ENCODE peak calls at places on chromosomes 1 and 21, in ten cellular contexts. I is CD8-positive, alpha-beta T cell; H is PC-9; A is right lobe of liver; J is fibroblast of pulmonary artery; M is SK-N-SH; V is tibial artery; G is heart left ventricle; S is AG04450; W is ovary. Z is an unnamed sample.
A peak's percentile ranks its signal among the peaks of the same experiment; 100 is the strongest.

GRCh38 chr1:151704246-151704645 is 12.4 kb downstream of the CELF3 start:
- DNase-seq in G (no peak), A (no peak), J (no peak), W (no peak), V (no peak), H (no peak), S (no peak), M (no peak), I (no peak), Z (no peak)

GRCh38 chr1:52365091-52365745 is 787 bp downstream of the CC2D1B start:
- DNase-seq in S (no peak), A (peak; percentile 44), W (peak; percentile 70), G (peak; percentile 60), I (no peak), H (peak; percentile 78), J (peak; percentile 60), V (peak; percentile 53), M (peak; percentile 48), Z (peak; percentile 63)

GRCh38 chr1:219805191-219805590 is 123.2 kb downstream of the SLC30A10 start:
- DNase-seq in M (no peak), H (no peak), G (no peak), J (no peak), V (no peak), W (no peak), A (no peak), I (no peak), S (no peak), Z (peak; percentile 30)

GRCh38 chr1:199931666-199932377 is 95.7 kb upstream of the NR5A2 start:
- DNase-seq in I (no peak), G (no peak), W (no peak), V (no peak), H (no peak), M (no peak), J (no peak), A (peak; percentile 33), S (no peak), Z (peak; percentile 18)

GRCh38 chr1:85611856-85612255 is 31.3 kb downstream of the CCN1 start:
- DNase-seq in A (no peak), S (peak; percentile 99), G (peak; percentile 39), I (no peak), W (peak; percentile 23), V (peak; percentile 68), M (no peak), H (peak; percentile 99), J (peak; percentile 99), Z (peak; percentile 100)

GRCh38 chr1:178934574-178934945 is 63.7 kb upstream of the ANGPTL1 start:
- DNase-seq in G (no peak), V (no peak), W (no peak), M (no peak), I (no peak), S (no peak), J (no peak), H (no peak), A (no peak), Z (no peak)

GRCh38 chr1:70169018-70169839 is 36.1 kb downstream of the LRRC40 start:
- DNase-seq in S (no peak), J (no peak), G (no peak), V (no peak), H (no peak), W (no peak), A (no peak), M (no peak), I (no peak), Z (peak; percentile 5)

GRCh38 chr1:160797861-160798273 is 1.9 kb downstream of the LY9 start:
- DNase-seq in S (no peak), W (no peak), G (no peak), V (no peak), M (no peak), A (no peak), H (peak; percentile 60), J (no peak), I (peak; percentile 82), Z (no peak)

GRCh38 chr1:62724430-62724829 is 36.2 kb upstream of the DOCK7 start:
- DNase-seq in M (no peak), I (no peak), G (no peak), A (no peak), S (no peak), H (no peak), W (no peak), V (no peak), J (no peak), Z (peak; percentile 26)

GRCh38 chr1:1550591-1551432 is 10.4 kb upstream of the TMEM240 start:
- DNase-seq in H (no peak), W (no peak), J (peak; percentile 52), A (no peak), S (no peak), M (peak; percentile 62), V (no peak), G (no peak), I (no peak), Z (peak; percentile 64)
- TF ChIP-seq CTCF in H (peak; percentile 31), W (no peak), J (peak; percentile 48), A (no peak), S (peak; percentile 53), M (peak; percentile 43), V (no peak), G (peak; percentile 58), I (no peak), Z (peak; percentile 61)

DNA sequence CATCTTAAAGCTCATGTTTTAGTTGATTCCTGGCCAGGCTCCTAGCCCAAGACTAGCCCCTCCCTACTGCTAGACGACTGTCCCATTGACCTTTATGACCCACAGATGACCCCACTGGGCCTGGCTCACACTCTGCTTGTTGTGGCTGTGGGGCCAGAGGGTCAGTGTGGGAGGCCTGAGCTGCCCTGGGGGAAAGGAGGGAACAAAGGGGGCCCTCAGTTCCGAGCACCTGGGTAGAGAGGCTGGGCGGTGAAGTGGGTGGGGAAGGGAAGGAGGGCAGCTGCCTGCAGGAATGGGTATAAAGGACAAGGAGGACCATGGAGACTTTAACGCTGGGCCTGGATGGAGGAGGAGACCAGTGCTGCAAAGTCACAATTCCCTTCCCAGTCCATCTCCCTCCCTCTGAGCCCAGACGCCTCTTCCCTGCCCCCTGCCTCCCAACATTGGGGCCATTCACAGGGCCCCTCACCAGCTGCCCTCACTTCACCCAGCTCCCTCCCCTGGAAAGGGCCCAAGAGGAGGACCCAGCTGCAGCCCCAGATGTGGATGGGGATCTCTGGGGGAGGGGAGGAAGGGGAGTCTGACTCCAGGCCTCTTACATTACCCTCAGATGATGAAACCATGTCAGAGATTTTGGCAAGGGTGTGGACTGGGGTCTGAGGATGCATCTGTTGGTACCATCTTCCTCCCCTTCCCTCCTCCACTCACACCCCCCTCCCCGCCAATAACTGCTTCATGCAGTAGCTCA is 911 bp upstream of the KIF21B start:
- DNase-seq in W (no peak), I (no peak), J (no peak), A (no peak), S (no peak), G (no peak), H (peak; percentile 9), V (no peak), M (no peak), Z (no peak)
- H3K4me3 ChIP-seq in W (no peak overlapping the region), I (no peak overlapping the region), J (no peak overlapping the region), A (no peak overlapping the region), S (no peak overlapping the region), G (no peak overlapping the region), H (no peak overlapping the region), V (no peak overlapping the region), M (no peak overlapping the region), Z (no peak overlapping the region)

DNA sequence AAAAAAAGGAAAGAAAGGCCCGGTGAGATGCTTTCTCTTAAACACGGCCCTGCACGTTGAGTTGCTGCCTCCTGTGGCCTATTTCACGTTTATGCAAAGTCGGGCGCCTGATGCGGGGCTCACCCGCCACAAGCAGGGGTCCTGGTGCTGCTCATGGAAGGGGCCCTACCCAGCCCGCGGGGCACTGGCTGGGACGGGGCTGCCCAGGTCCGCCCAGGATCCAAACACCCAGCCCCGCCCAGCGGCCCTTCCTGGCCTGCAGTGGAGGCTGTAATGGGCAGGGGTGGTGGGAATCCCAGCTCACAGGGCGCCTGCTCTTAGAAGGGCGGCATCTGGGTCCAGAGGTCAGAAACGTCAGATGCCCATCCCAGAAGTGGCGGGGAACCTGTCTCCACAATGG is 1.6 kb downstream of the COL6A2 start:
- DNase-seq in H (no peak), S (no peak), W (peak; percentile 56), A (peak; percentile 21), G (peak; percentile 56), V (peak; percentile 47), J (peak; percentile 42), M (peak; percentile 47), I (peak; percentile 48), Z (peak; percentile 52)
- TF ChIP-seq CTCF in H (no peak), S (peak; percentile 38), W (no peak), A (no peak), G (peak; percentile 24), V (no peak), J (peak; percentile 13), M (no peak), I (no peak), Z (peak; percentile 38)

GRCh38 chr1:14881775-14882672 is 271.5 kb upstream of the TMEM51 start:
- DNase-seq in S (no peak), V (no peak), G (no peak), W (no peak), M (no peak), I (no peak), H (no peak), A (no peak), J (no peak), Z (peak; percentile 5)
- H3K4me3 ChIP-seq in S (no peak overlapping the region), V (no peak overlapping the region), G (no peak overlapping the region), W (no peak overlapping the region), M (no peak overlapping the region), I (no peak overlapping the region), H (no peak overlapping the region), A (no peak overlapping the region), J (no peak overlapping the region), Z (no peak overlapping the region)

DNA sequence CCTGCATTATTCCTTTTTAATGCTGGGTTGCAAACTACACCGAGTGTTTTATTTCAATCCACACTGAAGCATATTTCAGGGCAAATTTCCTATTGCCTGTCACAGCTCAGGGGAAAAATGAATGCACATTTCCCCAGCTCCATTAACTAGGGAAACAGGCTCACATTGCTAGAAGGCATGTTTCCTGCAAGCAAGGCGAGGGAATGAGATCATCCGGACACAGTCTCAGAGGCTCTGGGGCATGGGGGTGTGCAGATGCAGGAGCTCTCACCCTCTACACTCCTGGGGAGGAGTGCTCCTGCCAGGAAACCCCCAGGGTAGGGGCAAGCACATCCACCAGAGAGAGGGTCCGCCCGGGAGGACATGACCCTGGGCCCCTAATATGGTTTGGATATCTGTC is 24.6 kb downstream of the SYT2 start:
- DNase-seq in S (no peak), J (no peak), H (no peak), V (no peak), I (no peak), A (no peak), W (no peak), M (peak; percentile 28), G (no peak), Z (no peak)
- TF ChIP-seq CTCF in S (no peak), J (no peak), H (no peak), V (no peak), I (no peak), A (no peak), W (no peak), M (no peak), G (no peak), Z (no peak)

GRCh38 chr1:14648931-14649860 is 50.7 kb downstream of the KAZN start:
- DNase-seq in I (no peak), G (no peak), W (no peak), J (no peak), H (no peak), A (no peak), M (no peak), V (no peak), S (no peak), Z (no peak)
- H3K4me3 ChIP-seq in I (no peak overlapping the region), G (no peak overlapping the region), W (no peak overlapping the region), J (no peak overlapping the region), H (no peak overlapping the region), A (no peak overlapping the region), M (no peak overlapping the region), V (no peak overlapping the region), S (no peak overlapping the region), Z (no peak overlapping the region)

Z was measured in fibroblast of the aortic adventitia.